ENCODE peak calls at places on chromosomes 11 and 22, in ten cellular contexts. One of them, this sample, is unnamed.
A peak's percentile ranks its signal among the peaks of the same experiment; 100 is the strongest.

GRCh38 chr11:74453373-74453975 is 13.9 kb downstream of the KCNE3 start:
- DNase-seq in A549: peak; percentile 74
- DNase-seq in pancreas: peak; percentile 81
- DNase-seq in transverse colon: peak; percentile 77
- DNase-seq in fibroblast of lung: peak; percentile 72
- DNase-seq in heart left ventricle: peak; percentile 71
- DNase-seq in Karpas-422: peak; percentile 86
- DNase-seq in thyroid gland: peak; percentile 76
- DNase-seq in endothelial cell of umbilical vein: peak; percentile 73
- DNase-seq in mucosa of descending colon: peak; percentile 81
- DNase-seq in this sample: no peak

GRCh38 chr11:36557991-36558390 is 9.8 kb upstream of the RAG1 start:
- DNase-seq in Karpas-422: no peak
- DNase-seq in pancreas: no peak
- DNase-seq in transverse colon: no peak
- DNase-seq in heart left ventricle: no peak
- DNase-seq in mucosa of descending colon: no peak
- DNase-seq in endothelial cell of umbilical vein: no peak
- DNase-seq in thyroid gland: no peak
- DNase-seq in fibroblast of lung: no peak
- DNase-seq in A549: no peak
- DNase-seq in this sample: no peak

GRCh38 chr22:45425101-45425500 is 11.6 kb downstream of the RIBC2 start:
- DNase-seq in endothelial cell of umbilical vein: no peak
- DNase-seq in mucosa of descending colon: no peak
- DNase-seq in thyroid gland: no peak
- DNase-seq in A549: no peak
- DNase-seq in transverse colon: no peak
- DNase-seq in fibroblast of lung: no peak
- DNase-seq in Karpas-422: no peak
- DNase-seq in pancreas: no peak
- DNase-seq in heart left ventricle: no peak
- DNase-seq in this sample: no peak

GRCh38 chr22:41256254-41256897 is 15.6 kb upstream of the CHADL start:
- DNase-seq in Karpas-422: no peak
- DNase-seq in pancreas: no peak
- DNase-seq in fibroblast of lung: peak; percentile 80
- DNase-seq in endothelial cell of umbilical vein: peak; percentile 45
- DNase-seq in A549: peak; percentile 66
- DNase-seq in thyroid gland: no peak
- DNase-seq in transverse colon: no peak
- DNase-seq in heart left ventricle: no peak
- DNase-seq in mucosa of descending colon: no peak
- DNase-seq in this sample: no peak

GRCh38 chr22:23796461-23796860 is 9.7 kb downstream of the SMARCB1 start:
- DNase-seq in thyroid gland: no peak
- DNase-seq in pancreas: no peak
- DNase-seq in mucosa of descending colon: no peak
- DNase-seq in transverse colon: no peak
- DNase-seq in heart left ventricle: no peak
- DNase-seq in Karpas-422: no peak
- DNase-seq in endothelial cell of umbilical vein: no peak
- DNase-seq in A549: no peak
- DNase-seq in fibroblast of lung: peak; percentile 39
- DNase-seq in this sample: no peak

GRCh38 chr11:2376751-2377451 is at the start of gene CD81:
- DNase-seq in pancreas: peak; percentile 90
- DNase-seq in endothelial cell of umbilical vein: no peak
- DNase-seq in thyroid gland: peak; percentile 40
- DNase-seq in Karpas-422: peak; percentile 80
- DNase-seq in heart left ventricle: peak; percentile 67
- DNase-seq in mucosa of descending colon: peak; percentile 77
- DNase-seq in A549: peak; percentile 41
- DNase-seq in transverse colon: no peak
- DNase-seq in fibroblast of lung: peak; percentile 48
- DNase-seq in this sample: no peak

GRCh38 chr11:70112017-70112434 is 33.9 kb downstream of the ANO1 start:
- DNase-seq in heart left ventricle: peak; percentile 73
- DNase-seq in transverse colon: no peak
- DNase-seq in fibroblast of lung: no peak
- DNase-seq in endothelial cell of umbilical vein: no peak
- DNase-seq in thyroid gland: no peak
- DNase-seq in Karpas-422: no peak
- DNase-seq in A549: no peak
- DNase-seq in pancreas: no peak
- DNase-seq in mucosa of descending colon: no peak
- DNase-seq in this sample: no peak

GRCh38 chr11:1229471-1230120 is 6.7 kb downstream of the MUC5B start:
- DNase-seq in pancreas: peak; percentile 55
- DNase-seq in A549: no peak
- DNase-seq in thyroid gland: no peak
- DNase-seq in mucosa of descending colon: peak; percentile 71
- DNase-seq in heart left ventricle: peak; percentile 20
- DNase-seq in fibroblast of lung: no peak
- DNase-seq in transverse colon: peak; percentile 68
- DNase-seq in Karpas-422: no peak
- DNase-seq in endothelial cell of umbilical vein: no peak
- DNase-seq in this sample: peak; percentile 50

GRCh38 chr11:47443817-47444216 is 5.1 kb downstream of the RAPSN start:
- DNase-seq in thyroid gland: no peak
- DNase-seq in fibroblast of lung: no peak
- DNase-seq in pancreas: no peak
- DNase-seq in endothelial cell of umbilical vein: no peak
- DNase-seq in Karpas-422: no peak
- DNase-seq in A549: no peak
- DNase-seq in transverse colon: no peak
- DNase-seq in mucosa of descending colon: no peak
- DNase-seq in heart left ventricle: no peak
- DNase-seq in this sample: no peak

GRCh38 chr22:36613958-36614357 is 85.0 kb upstream of the EIF3D start:
- DNase-seq in thyroid gland: no peak
- DNase-seq in transverse colon: no peak
- DNase-seq in A549: peak; percentile 5
- DNase-seq in fibroblast of lung: no peak
- DNase-seq in pancreas: no peak
- DNase-seq in Karpas-422: no peak
- DNase-seq in endothelial cell of umbilical vein: no peak
- DNase-seq in mucosa of descending colon: no peak
- DNase-seq in heart left ventricle: no peak
- DNase-seq in this sample: no peak

GRCh38 chr11:9639099-9639498 is 24.8 kb upstream of the SWAP70 start:
- DNase-seq in transverse colon: peak; percentile 51
- DNase-seq in thyroid gland: no peak
- DNase-seq in Karpas-422: no peak
- DNase-seq in pancreas: no peak
- DNase-seq in A549: no peak
- DNase-seq in heart left ventricle: peak; percentile 44
- DNase-seq in mucosa of descending colon: peak; percentile 47
- DNase-seq in fibroblast of lung: no peak
- DNase-seq in endothelial cell of umbilical vein: peak; percentile 13
- DNase-seq in this sample: no peak

GRCh38 chr11:79173615-79174014 is 267.2 kb downstream of the TENM4 start:
- DNase-seq in Karpas-422: no peak
- DNase-seq in thyroid gland: peak; percentile 7
- DNase-seq in pancreas: no peak
- DNase-seq in transverse colon: no peak
- DNase-seq in mucosa of descending colon: no peak
- DNase-seq in heart left ventricle: peak; percentile 42
- DNase-seq in endothelial cell of umbilical vein: no peak
- DNase-seq in A549: no peak
- DNase-seq in fibroblast of lung: peak; percentile 81
- DNase-seq in this sample: no peak

GRCh38 chr11:79174045-79175008 is 266.5 kb downstream of the TENM4 start:
- DNase-seq in fibroblast of lung: peak; percentile 43
- DNase-seq in endothelial cell of umbilical vein: no peak
- DNase-seq in A549: no peak
- DNase-seq in mucosa of descending colon: no peak
- DNase-seq in thyroid gland: peak; percentile 7
- DNase-seq in Karpas-422: no peak
- DNase-seq in transverse colon: no peak
- DNase-seq in heart left ventricle: no peak
- DNase-seq in pancreas: no peak
- DNase-seq in this sample: no peak

GRCh38 chr11:79167510-79168188 is 273.2 kb downstream of the TENM4 start:
- DNase-seq in pancreas: no peak
- DNase-seq in mucosa of descending colon: no peak
- DNase-seq in heart left ventricle: no peak
- DNase-seq in thyroid gland: no peak
- DNase-seq in transverse colon: no peak
- DNase-seq in fibroblast of lung: peak; percentile 6
- DNase-seq in endothelial cell of umbilical vein: no peak
- DNase-seq in Karpas-422: no peak
- DNase-seq in A549: no peak
- DNase-seq in this sample: no peak

GRCh38 chr11:79168530-79169110 is 272.2 kb downstream of the TENM4 start:
- DNase-seq in mucosa of descending colon: no peak
- DNase-seq in pancreas: no peak
- DNase-seq in fibroblast of lung: no peak
- DNase-seq in thyroid gland: no peak
- DNase-seq in heart left ventricle: no peak
- DNase-seq in Karpas-422: no peak
- DNase-seq in endothelial cell of umbilical vein: no peak
- DNase-seq in transverse colon: no peak
- DNase-seq in A549: no peak
- DNase-seq in this sample: no peak

DNA sequence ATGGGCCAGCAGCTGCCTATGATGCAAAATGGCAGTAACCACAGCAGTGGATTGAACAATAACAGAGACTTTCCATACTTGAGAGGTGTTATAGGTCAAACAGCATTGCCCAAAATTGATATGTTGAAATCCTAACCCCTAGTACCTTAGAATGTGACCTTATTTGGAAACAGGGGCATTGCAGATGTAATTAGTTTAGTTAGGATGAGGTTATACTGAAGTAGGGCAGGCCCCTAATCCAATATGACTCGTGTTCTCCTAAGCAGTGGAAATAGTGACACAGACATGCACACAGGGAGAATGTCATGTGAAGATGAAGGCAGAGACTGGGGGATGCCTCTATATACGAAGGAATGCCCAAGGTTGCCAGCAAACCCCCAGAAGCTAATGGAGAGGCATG is 270.5 kb downstream of the TENM4 start:
- DNase-seq in heart left ventricle: no peak
- DNase-seq in thyroid gland: no peak
- DNase-seq in pancreas: no peak
- DNase-seq in mucosa of descending colon: no peak
- DNase-seq in endothelial cell of umbilical vein: no peak
- DNase-seq in A549: no peak
- DNase-seq in Karpas-422: no peak
- DNase-seq in fibroblast of lung: peak; percentile 38
- DNase-seq in transverse colon: no peak
- DNase-seq in this sample: no peak
- H3K4me1 ChIP-seq in heart left ventricle: peaks cover 11% of the 10 kb centered on the region
- H3K4me1 ChIP-seq in thyroid gland: no peaks in the 10 kb centered on the region
- H3K4me1 ChIP-seq in pancreas: no peaks in the 10 kb centered on the region
- H3K4me1 ChIP-seq in mucosa of descending colon: no peaks in the 10 kb centered on the region
- H3K4me1 ChIP-seq in endothelial cell of umbilical vein: no peaks in the 10 kb centered on the region
- H3K4me1 ChIP-seq in A549: no peaks in the 10 kb centered on the region
- H3K4me1 ChIP-seq in Karpas-422: no peaks in the 10 kb centered on the region
- H3K4me1 ChIP-seq in fibroblast of lung: peaks cover 2% of the 10 kb centered on the region
- H3K4me1 ChIP-seq in transverse colon: no peaks in the 10 kb centered on the region
- H3K4me1 ChIP-seq in this sample: peaks cover 13% of the 10 kb centered on the region

DNA sequence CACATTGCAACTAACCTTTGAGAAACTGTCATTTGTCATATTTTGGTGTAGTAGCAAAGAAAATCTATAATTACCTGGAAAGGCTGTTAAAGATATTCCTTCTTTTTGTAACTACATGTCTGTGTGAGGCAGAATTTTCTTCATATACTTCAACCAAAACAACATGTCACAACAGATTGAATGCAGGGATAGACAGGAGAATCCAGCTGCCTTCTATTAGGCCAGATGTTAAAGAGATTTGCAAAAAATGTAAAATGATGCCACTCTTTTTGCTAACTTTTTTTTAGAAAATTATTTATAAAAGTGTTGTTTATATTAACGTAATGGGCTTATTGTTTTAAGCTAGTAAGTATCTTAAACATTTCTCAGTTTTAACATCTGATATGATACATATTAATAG is 12.7 kb downstream of the DGKZ start:
- DNase-seq in transverse colon: no peak
- DNase-seq in fibroblast of lung: peak; percentile 50
- DNase-seq in endothelial cell of umbilical vein: no peak
- DNase-seq in mucosa of descending colon: no peak
- DNase-seq in heart left ventricle: no peak
- DNase-seq in pancreas: no peak
- DNase-seq in Karpas-422: peak; percentile 43
- DNase-seq in thyroid gland: no peak
- DNase-seq in A549: no peak
- DNase-seq in this sample: no peak
- H3K4me1 ChIP-seq in transverse colon: peaks cover 21% of the 10 kb centered on the region
- H3K4me1 ChIP-seq in fibroblast of lung: peaks cover 23% of the 10 kb centered on the region
- H3K4me1 ChIP-seq in endothelial cell of umbilical vein: peaks cover 34% of the 10 kb centered on the region
- H3K4me1 ChIP-seq in mucosa of descending colon: no peaks in the 10 kb centered on the region
- H3K4me1 ChIP-seq in heart left ventricle: peaks cover 38% of the 10 kb centered on the region
- H3K4me1 ChIP-seq in pancreas: peaks cover 41% of the 10 kb centered on the region
- H3K4me1 ChIP-seq in Karpas-422: peaks cover 55% of the 10 kb centered on the region
- H3K4me1 ChIP-seq in thyroid gland: peaks cover 18% of the 10 kb centered on the region
- H3K4me1 ChIP-seq in A549: peaks cover 10% of the 10 kb centered on the region
- H3K4me1 ChIP-seq in this sample: peaks cover 33% of the 10 kb centered on the region

GRCh38 chr11:11973866-11974265 is 34.6 kb downstream of the DKK3 start:
- DNase-seq in thyroid gland: no peak
- DNase-seq in mucosa of descending colon: no peak
- DNase-seq in fibroblast of lung: no peak
- DNase-seq in Karpas-422: no peak
- DNase-seq in A549: no peak
- DNase-seq in transverse colon: no peak
- DNase-seq in pancreas: no peak
- DNase-seq in endothelial cell of umbilical vein: no peak
- DNase-seq in heart left ventricle: no peak
- DNase-seq in this sample: no peak
- H3K4me1 ChIP-seq in thyroid gland: peaks cover 12% of the 10 kb centered on the region
- H3K4me1 ChIP-seq in mucosa of descending colon: peaks cover 3% of the 10 kb centered on the region
- H3K4me1 ChIP-seq in fibroblast of lung: peaks cover 63% of the 10 kb centered on the region
- H3K4me1 ChIP-seq in Karpas-422: no peaks in the 10 kb centered on the region
- H3K4me1 ChIP-seq in A549: peaks cover 33% of the 10 kb centered on the region
- H3K4me1 ChIP-seq in transverse colon: peaks cover 21% of the 10 kb centered on the region
- H3K4me1 ChIP-seq in pancreas: peaks cover 13% of the 10 kb centered on the region
- H3K4me1 ChIP-seq in endothelial cell of umbilical vein: peaks cover 31% of the 10 kb centered on the region
- H3K4me1 ChIP-seq in heart left ventricle: peaks cover 78% of the 10 kb centered on the region
- H3K4me1 ChIP-seq in this sample: peaks cover 34% of the 10 kb centered on the region

DNA sequence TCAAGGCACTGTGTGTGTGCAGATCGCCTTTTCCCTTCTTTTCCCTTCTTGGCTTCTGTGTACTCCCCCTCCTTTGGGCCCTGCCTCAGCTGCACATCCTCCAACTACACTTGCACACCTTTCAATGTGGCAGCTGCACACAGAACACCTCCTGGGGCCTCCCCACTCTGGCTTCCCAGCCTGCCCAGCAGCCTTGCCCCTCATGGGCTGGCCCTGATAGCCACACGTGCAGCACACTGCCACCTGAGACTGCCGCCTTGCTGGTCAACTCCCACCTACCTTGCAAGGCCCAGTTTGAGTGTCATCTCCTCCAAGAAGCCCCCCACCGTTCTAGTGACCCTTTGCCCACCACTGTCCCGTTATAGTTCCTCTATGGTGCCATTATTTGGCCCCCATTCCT is 77.3 kb upstream of the ARFGAP3 start:
- DNase-seq in transverse colon: no peak
- DNase-seq in mucosa of descending colon: no peak
- DNase-seq in fibroblast of lung: no peak
- DNase-seq in A549: no peak
- DNase-seq in heart left ventricle: no peak
- DNase-seq in endothelial cell of umbilical vein: no peak
- DNase-seq in thyroid gland: peak; percentile 21
- DNase-seq in pancreas: no peak
- DNase-seq in Karpas-422: no peak
- DNase-seq in this sample: no peak
- H3K4me1 ChIP-seq in transverse colon: peaks cover 89% of the 10 kb centered on the region
- H3K4me1 ChIP-seq in mucosa of descending colon: peaks cover 43% of the 10 kb centered on the region
- H3K4me1 ChIP-seq in fibroblast of lung: peaks cover 47% of the 10 kb centered on the region
- H3K4me1 ChIP-seq in A549: peaks cover 94% of the 10 kb centered on the region
- H3K4me1 ChIP-seq in heart left ventricle: peaks cover 92% of the 10 kb centered on the region
- H3K4me1 ChIP-seq in endothelial cell of umbilical vein: peaks cover 47% of the 10 kb centered on the region
- H3K4me1 ChIP-seq in thyroid gland: peaks cover 81% of the 10 kb centered on the region
- H3K4me1 ChIP-seq in pancreas: peaks cover 95% of the 10 kb centered on the region
- H3K4me1 ChIP-seq in Karpas-422: peaks cover 48% of the 10 kb centered on the region
- H3K4me1 ChIP-seq in this sample: peaks cover 65% of the 10 kb centered on the region

This sample was measured in RWPE2.